ENCODE peak calls at places on chromosomes 12 and 14, in seven cellular contexts. U is uterus, S is hepatocyte, D is left ventricle myocardium inferior, N is aorta, B is PC-3, T is right lobe of liver. G is an unnamed sample. For H3K27me3, the result is how much of the 10 kb centered on the place peaks cover.

GRCh38 chr12:56324196-56324595 is 8.4 kb upstream of the CNPY2 start:
- DNase-seq in N (no peak), S (no peak), U (no peak), B (no peak), D (no peak), T (no peak), G (no peak)

GRCh38 chr12:110426300-110426910 is 22.9 kb upstream of the ANAPC7 start:
- DNase-seq in T (no peak), U (no peak), N (no peak), D (no peak), B (no peak), S (peak), G (no peak)

GRCh38 chr12:88801227-88802225 is 221.3 kb upstream of the KITLG start:
- DNase-seq in N (no peak), S (no peak), D (no peak), U (no peak), T (no peak), B (no peak), G (no peak)

GRCh38 chr12:56836317-56836716 is 73.2 kb downstream of the HSD17B6 start:
- DNase-seq in N (no peak), U (no peak), S (peak), B (peak), T (no peak), D (peak), G (no peak)

GRCh38 chr12:116736962-116737773 is 701 bp downstream of the SPRING1 start:
- DNase-seq in U (no peak), N (peak), S (peak), B (no peak), T (no peak), D (no peak), G (no peak)

GRCh38 chr14:53545217-53545616 is 392.1 kb upstream of the DDHD1 start:
- DNase-seq in S (no peak), N (no peak), D (no peak), B (no peak), U (no peak), T (no peak), G (no peak)

GRCh38 chr12:124297856-124298255 is 3.0 kb downstream of the RFLNA start:
- DNase-seq in S (no peak), D (no peak), T (peak), N (peak), B (no peak), U (no peak), G (no peak)

GRCh38 chr12:117255386-117255785 is 65.1 kb upstream of the FBXO21 start:
- DNase-seq in N (no peak), U (no peak), S (no peak), D (no peak), B (no peak), T (no peak), G (no peak)

GRCh38 chr14:24348186-24348585 is 8.4 kb upstream of the RIPK3 start:
- DNase-seq in D (no peak), B (no peak), T (no peak), N (no peak), U (no peak), S (no peak), G (no peak)
- H3K27me3 ChIP-seq in D (under half), B (under half), T (under half), N (under half), U (under half), S (under half), G (under half)

GRCh38 chr12:16984484-16984883 is 378.5 kb upstream of the LMO3 start:
- DNase-seq in N (no peak), U (no peak), S (no peak), D (no peak), T (no peak), B (no peak), G (no peak)
- H3K4me3 ChIP-seq in N (no peak), U (no peak), S (no peak), D (no peak), T (no peak), B (no peak), G (no peak)

GRCh38 chr12:6532051-6532926 is 2.0 kb upstream of the GAPDH start:
- DNase-seq in S (peak), U (peak), N (peak), T (peak), B (peak), D (no peak), G (peak)
- H3K27me3 ChIP-seq in S (under half), U (under half), N (under half), T (under half), B (under half), D (under half), G (under half)

GRCh38 chr12:57896437-57897201 is 44.7 kb upstream of the ATP23 start:
- DNase-seq in D (peak), B (no peak), S (peak), N (peak), T (peak), U (peak), G (no peak)

GRCh38 chr12:57898308-57898970 is 42.9 kb upstream of the ATP23 start:
- DNase-seq in N (peak), T (no peak), U (no peak), D (no peak), B (no peak), S (no peak), G (no peak)

GRCh38 chr12:57896139-57896436 is 45.3 kb upstream of the ATP23 start:
- DNase-seq in S (no peak), N (no peak), B (no peak), T (no peak), U (peak), D (no peak), G (no peak)

GRCh38 chr12:57899010-57899662 is 42.2 kb upstream of the ATP23 start:
- DNase-seq in S (no peak), D (peak), U (peak), B (peak), N (peak), T (no peak), G (peak)

DNA sequence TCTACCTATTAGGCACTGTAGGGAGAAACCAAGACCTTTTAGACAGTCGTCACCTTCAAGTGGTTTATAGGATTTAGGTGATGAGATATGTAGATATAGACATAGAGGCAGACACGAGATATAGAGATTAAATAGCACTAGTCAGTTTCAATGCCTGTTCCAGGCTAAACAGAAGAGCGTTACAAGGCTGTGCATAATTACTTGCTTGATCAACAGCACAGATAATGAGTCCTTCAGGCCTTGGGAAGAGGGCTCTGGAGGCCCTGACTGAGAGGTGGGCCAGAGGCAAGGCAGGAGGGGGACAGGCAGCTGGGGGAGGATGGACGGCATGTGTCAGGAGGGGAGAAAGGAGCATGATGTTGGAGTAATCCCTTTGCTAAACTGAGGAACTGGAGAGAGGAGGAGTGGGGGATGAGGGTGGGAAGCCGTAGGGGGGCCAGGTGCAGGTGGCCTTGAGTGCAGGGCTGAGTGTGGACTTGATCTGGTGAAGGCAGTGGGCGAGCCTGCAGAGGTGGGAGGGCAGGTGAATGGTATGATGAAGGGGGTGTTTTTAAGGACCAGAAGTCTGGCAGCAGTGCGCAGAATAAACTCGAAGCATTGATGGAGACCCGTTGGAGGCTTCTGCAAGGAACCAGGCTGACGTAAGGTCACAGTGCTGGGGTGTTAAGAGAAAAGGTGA is 43.9 kb upstream of the ATP23 start:
- DNase-seq in T (no peak), S (no peak), N (peak), B (no peak), D (no peak), U (no peak), G (no peak)
- H3K4me3 ChIP-seq in T (peak), S (peak), N (no peak), B (no peak), D (peak), U (no peak), G (no peak)

DNA sequence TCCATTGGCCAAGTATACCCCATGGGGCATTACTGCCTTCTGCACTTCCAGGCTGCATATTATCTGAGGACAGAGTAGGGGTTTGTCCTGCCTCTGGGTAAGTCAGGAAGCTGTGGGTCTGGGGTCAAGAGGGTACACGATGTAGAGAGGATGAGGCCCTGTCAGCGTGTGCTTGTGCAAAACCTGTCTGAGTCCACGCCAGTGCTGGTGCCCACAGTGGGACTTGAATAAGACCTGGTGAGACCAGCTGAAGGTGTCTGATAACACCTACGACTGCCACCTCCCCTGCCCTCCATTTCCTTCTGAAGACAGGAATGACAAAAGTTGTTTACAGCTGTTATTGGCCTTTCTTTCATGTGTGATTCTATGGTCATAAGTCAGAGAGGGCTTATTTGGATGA is 22.1 kb upstream of the NID2 start:
- DNase-seq in S (no peak), N (no peak), B (no peak), D (no peak), U (no peak), T (no peak), G (no peak)
- H3K27me3 ChIP-seq in S (under half), N (under half), B (under half), D (under half), U (under half), T (under half), G (under half)

DNA sequence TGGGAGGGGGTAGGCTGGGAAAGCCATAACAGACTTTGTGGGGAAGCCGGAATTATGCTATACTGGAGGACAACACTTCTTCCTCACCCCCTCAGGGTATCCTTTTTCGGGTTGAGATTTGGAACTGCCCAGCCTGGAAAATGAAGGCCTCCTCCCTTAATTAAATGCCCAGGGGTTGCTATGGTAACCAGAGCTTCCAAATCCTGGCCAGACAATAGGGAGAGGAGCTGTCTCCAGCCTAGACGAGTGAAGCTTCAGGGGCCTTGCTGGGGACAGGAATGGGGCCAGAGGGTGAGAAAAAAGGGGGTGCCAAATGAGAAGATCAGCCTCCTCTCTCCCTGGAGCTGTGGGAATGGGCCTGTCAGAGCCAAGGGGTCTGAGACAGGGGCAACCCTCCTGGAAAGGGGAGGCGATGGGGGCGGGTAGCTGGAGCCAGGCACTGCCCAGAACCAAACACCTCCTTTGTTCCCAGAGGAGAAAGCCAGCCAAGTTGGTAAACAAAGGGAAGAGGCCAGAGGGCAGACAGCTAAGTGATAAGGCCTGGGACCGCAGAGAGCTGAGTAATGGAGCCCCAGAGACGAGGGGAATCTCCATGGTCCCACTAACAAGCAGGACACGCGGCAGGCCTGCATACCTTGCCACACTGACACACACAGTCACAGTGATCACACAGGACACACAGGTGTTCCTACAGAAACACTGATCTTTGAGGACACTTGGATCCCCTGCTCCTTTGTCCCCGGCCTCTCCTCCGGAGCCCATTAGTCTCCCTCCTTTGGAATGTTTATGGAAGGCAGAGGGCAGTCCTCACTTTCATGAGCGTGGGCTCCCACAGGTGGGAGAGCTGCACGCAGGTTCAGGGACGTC is 17.9 kb upstream of the RND1 start:
- DNase-seq in S (peak), T (peak), U (no peak), N (peak), D (no peak), B (no peak), G (no peak)
- H3K4me3 ChIP-seq in S (no peak), T (no peak), U (no peak), N (no peak), D (no peak), B (no peak), G (no peak)

GRCh38 chr12:1584326-1584725 is 10.1 kb downstream of the FBXL14 start:
- DNase-seq in B (no peak), T (no peak), S (no peak), D (no peak), U (no peak), N (no peak), G (no peak)
- H3K27me3 ChIP-seq in B (under half), T (under half), S (under half), D (under half), U (under half), N (under half), G (under half)

GRCh38 chr12:53975019-53975815 is 463 bp upstream of the HOTAIR start:
- DNase-seq in U (no peak), S (no peak), B (no peak), N (no peak), D (no peak), T (no peak), G (no peak)
- H3K4me3 ChIP-seq in U (no peak), S (peak), B (peak), N (no peak), D (peak), T (no peak), G (peak)

GRCh38 chr12:41190360-41190759 is 2.2 kb downstream of the PDZRN4 start:
- DNase-seq in D (no peak), S (peak), T (no peak), U (no peak), N (no peak), B (peak), G (no peak)
- H3K27me3 ChIP-seq in D (half or more), S (under half), T (under half), U (under half), N (under half), B (half or more), G (under half)

G was measured in CD8-positive, alpha-beta T cell.